ENCODE peak calls at places on chromosome X, in four cellular contexts. S is right lobe of liver; W is activated naive CD4-positive, alpha-beta T cell treated with anti-CD3 and anti-CD28 coated beads, Interleukin-2, amount 10 ng/mL, durations not matched to agents 7 days and 5 days; E is GM12865. H is an unnamed sample.

GRCh38 chrX:68983004-68983857 is 154.4 kb downstream of the EFNB1 start:
- DNase-seq in W (no peak), S (peak; percentile 51), E (no peak), H (peak; percentile 68)

GRCh38 chrX:36218801-36219200 is 299.3 kb downstream of the CFAP47 start:
- DNase-seq in S (no peak), W (no peak), E (no peak), H (no peak)

GRCh38 chrX:97367149-97367548 is 483.4 kb downstream of the RPA4 start:
- DNase-seq in W (no peak), S (no peak), E (no peak), H (no peak)

GRCh38 chrX:12439396-12439795 is 301.1 kb downstream of the FRMPD4 start:
- DNase-seq in W (no peak), S (no peak), E (no peak), H (no peak)

GRCh38 chrX:71236858-71237257 is 13.8 kb downstream of the GJB1 start:
- DNase-seq in W (no peak), E (no peak), S (no peak), H (no peak)

GRCh38 chrX:130915302-130915701 is 12.3 kb upstream of the ENOX2 start:
- DNase-seq in S (peak; percentile 42), W (no peak), E (no peak), H (no peak)

GRCh38 chrX:41329101-41329500 is 4.9 kb upstream of the DDX3X start:
- DNase-seq in E (no peak), W (no peak), S (no peak), H (no peak)

GRCh38 chrX:38087594-38087993 is 81.2 kb downstream of the SYTL5 start:
- DNase-seq in W (no peak), S (no peak), E (no peak), H (no peak)

GRCh38 chrX:28398352-28398751 is 188.9 kb upstream of the IL1RAPL1 start:
- DNase-seq in E (no peak), S (no peak), W (no peak), H (no peak)

GRCh38 chrX:12379666-12380065 is 241.4 kb downstream of the FRMPD4 start:
- DNase-seq in W (no peak), E (no peak), S (no peak), H (no peak)

GRCh38 chrX:22742174-22742573 is 257.6 kb upstream of the DDX53 start:
- DNase-seq in S (no peak), E (no peak), W (no peak), H (no peak)